ENCODE peak calls at places on chromosomes 16 and 17, in four cellular contexts. M is HCT116, L is Peyer's patch, G is suprapubic skin. K is an unnamed sample.

GRCh38 chr17:74071280-74071679 is 132.2 kb upstream of the RPL38 start:
- DNase-seq in G (no peak), M (no peak), L (no peak), K (no peak)

GRCh38 chr17:53319947-53320346 is 502.8 kb upstream of the KIF2B start:
- DNase-seq in G (no peak), L (no peak), M (no peak), K (no peak)

GRCh38 chr16:54677551-54677950 is 253.1 kb upstream of the IRX5 start:
- DNase-seq in M (no peak), L (no peak), G (no peak), K (no peak)

GRCh38 chr17:62876664-62877411 is 68.7 kb upstream of the MARCHF10 start:
- DNase-seq in G (no peak), L (no peak), M (no peak), K (no peak)

GRCh38 chr17:44348234-44348987 is 3.3 kb downstream of the GRN start:
- DNase-seq in L (no peak), M (no peak), G (no peak), K (no peak)

GRCh38 chr16:65509172-65509571 is 387.3 kb upstream of the CDH11 start:
- DNase-seq in G (no peak), M (no peak), L (no peak), K (no peak)

GRCh38 chr17:9512323-9513168 is 63.1 kb downstream of the STX8 start:
- DNase-seq in L (no peak), G (no peak), M (peak; percentile 65), K (no peak)

GRCh38 chr17:74235040-74235581 is 21.7 kb downstream of the TTYH2 start:
- DNase-seq in L (no peak), G (no peak), M (no peak), K (no peak)

GRCh38 chr17:37816951-37817350 is 72.1 kb upstream of the HNF1B start:
- DNase-seq in L (no peak), M (no peak), G (no peak), K (no peak)

GRCh38 chr17:75242461-75243042 is 18.9 kb downstream of the GGA3 start:
- DNase-seq in L (no peak), M (no peak), G (no peak), K (no peak)

GRCh38 chr16:71630808-71631207 is 4.8 kb downstream of the MARVELD3 start:
- DNase-seq in G (no peak), M (no peak), L (no peak), K (no peak)

GRCh38 chr16:49345829-49346228 is 27.8 kb upstream of the C16orf78 start:
- DNase-seq in M (no peak), L (no peak), G (peak; percentile 12), K (no peak)

GRCh38 chr16:19138601-19139000 is 24.8 kb downstream of the ITPRIPL2 start:
- DNase-seq in G (peak; percentile 92), L (no peak), M (no peak), K (peak; percentile 52)

GRCh38 chr17:14359251-14359939 is 58.5 kb downstream of the HS3ST3B1 start:
- DNase-seq in L (no peak), M (no peak), G (no peak), K (no peak)

GRCh38 chr16:50448522-50448921 is 79.7 kb upstream of the BRD7 start:
- DNase-seq in M (no peak), G (no peak), L (no peak), K (no peak)
- H3K27ac ChIP-seq in M (no peak overlapping the region), G (no peak overlapping the region), L (no peak overlapping the region), K (no peak overlapping the region)

DNA sequence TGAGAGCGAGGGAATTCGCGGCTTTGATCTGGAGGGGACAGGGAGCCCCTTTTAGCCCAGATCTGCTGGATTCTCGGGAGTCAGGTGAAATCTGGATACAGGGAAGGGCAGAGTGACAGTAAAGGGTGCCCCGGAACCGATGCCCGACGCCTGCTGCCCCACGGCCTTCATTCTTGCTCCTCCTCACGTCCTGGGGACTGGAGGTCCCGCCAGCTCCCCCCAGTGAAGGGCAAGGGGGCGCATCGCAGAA is 596 bp downstream of the OR1F1 start:
- DNase-seq in M (no peak), G (no peak), L (no peak), K (no peak)
- TF ChIP-seq POLR2A in M (no peak), G (no peak), L (no peak), K (no peak)

DNA sequence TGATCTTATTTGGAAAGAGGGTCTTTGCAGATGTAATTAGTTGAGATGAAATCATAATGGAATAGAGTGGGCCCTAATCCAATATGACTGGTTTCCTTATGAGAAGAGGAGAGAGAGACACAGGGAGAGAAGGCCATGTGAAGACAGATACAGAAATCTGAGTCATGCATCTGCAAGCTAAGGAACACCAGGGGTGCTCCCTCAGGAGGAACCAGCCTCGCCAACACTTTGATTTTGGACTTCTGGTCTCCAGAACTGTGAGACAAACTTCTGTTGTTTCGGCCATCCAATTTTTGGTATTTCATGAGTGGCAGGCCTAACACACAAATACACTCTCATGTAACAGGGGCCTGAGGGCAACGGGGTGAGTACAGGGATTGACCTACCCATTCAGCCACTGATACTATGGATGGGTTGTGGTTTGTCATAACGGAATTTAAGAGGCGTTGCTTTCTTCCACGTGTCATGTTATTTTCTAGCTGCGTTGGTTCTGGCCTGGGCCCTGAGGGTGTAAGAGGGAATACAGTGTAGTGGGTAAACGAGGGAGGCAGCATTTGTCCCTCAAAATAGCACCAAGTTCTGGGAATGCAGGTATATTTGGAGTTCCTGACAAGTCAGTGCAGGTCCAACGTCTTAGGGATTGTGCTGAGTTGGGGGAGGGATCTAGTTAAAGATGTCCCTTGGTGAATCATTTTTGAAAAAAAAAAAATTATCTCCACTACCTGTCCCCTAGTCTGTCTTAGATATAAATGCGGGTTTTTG is 17.7 kb downstream of the PLCG2 start:
- DNase-seq in G (no peak), L (no peak), M (no peak), K (no peak)
- H3K4me1 ChIP-seq in G (peaks cover 12% of the 10 kb centered on the region), L (peaks cover 6% of the 10 kb centered on the region), M (no peaks in the 10 kb centered on the region), K (no peaks in the 10 kb centered on the region)

GRCh38 chr16:88754912-88755744 is 29.9 kb downstream of the PIEZO1 start:
- DNase-seq in G (no peak), M (no peak), L (no peak), K (no peak)
- H3K27ac ChIP-seq in G (peak overlapping the region; percentile 10), M (peak overlapping the region; percentile 15), L (no peak overlapping the region), K (no peak overlapping the region)

GRCh38 chr16:24071990-24072389 is 184.1 kb upstream of the CACNG3 start:
- DNase-seq in M (no peak), L (no peak), G (no peak), K (no peak)
- TF ChIP-seq POLR2A in M (no peak), L (no peak), G (no peak), K (no peak)

K was measured in ovary.